ENCODE peak calls at places on chromosome X, in nine cellular contexts. S is stimulated activated naive CD8-positive, alpha-beta T cell treated with anti-CD3 and anti-CD28 coated beads, Interleukin-15, Interleukin-2, amounts not matched to agents 100 U/mL and 50 U/mL, for 24 hours; G is prostate gland; D is stimulated activated CD8-positive, alpha-beta memory T cell treated with anti-CD3 and anti-CD28 coated beads, Interleukin-4, amount 100 ng/mL, for 24 hours; Q is activated CD8-positive, alpha-beta memory T cell treated with anti-CD3 and anti-CD28 coated beads, Interleukin-2, amount 10 ng/mL, durations not matched to agents 7 days and 5 days; A is posterior cingulate gyrus; J is GM06990; C is T-helper 1 cell; I is M059J. F is an unnamed sample.

GRCh38 chrX:65985922-65986588 is 53.8 kb downstream of the VSIG4 start:
- DNase-seq in S (peak; percentile 41), G (peak; percentile 20), D (peak; percentile 24), Q (peak; percentile 55), A (no peak), J (peak; percentile 13), C (peak; percentile 19), I (peak; percentile 63), F (no peak)

GRCh38 chrX:145853181-145853580 is 35.6 kb downstream of the SLITRK2 start:
- DNase-seq in S (no peak), G (no peak), D (no peak), Q (no peak), A (no peak), J (no peak), C (no peak), I (no peak), F (no peak)

GRCh38 chrX:74924449-74925209 is 623 bp downstream of the NEXMIF start:
- DNase-seq in S (peak; percentile 25), G (peak; percentile 46), D (peak; percentile 4), Q (peak; percentile 41), A (peak; percentile 19), J (peak; percentile 87), C (peak; percentile 13), I (no peak), F (peak; percentile 65)

GRCh38 chrX:38282044-38282443 is 45.3 kb downstream of the RPGR start:
- DNase-seq in S (no peak), G (no peak), D (no peak), Q (no peak), A (no peak), J (no peak), C (no peak), I (no peak), F (no peak)

GRCh38 chrX:68273887-68274286 is 159.4 kb downstream of the OPHN1 start:
- DNase-seq in S (no peak), G (no peak), D (no peak), Q (no peak), A (no peak), J (no peak), C (no peak), I (no peak), F (no peak)

GRCh38 chrX:32877592-32877991 is 333.8 kb downstream of the DMD start:
- DNase-seq in S (no peak), G (peak; percentile 60), D (no peak), Q (no peak), A (no peak), J (no peak), C (no peak), I (peak; percentile 5), F (no peak)

GRCh38 chrX:44314855-44315254 is 28.6 kb downstream of the EFHC2 start:
- DNase-seq in S (no peak), G (no peak), D (no peak), Q (no peak), A (no peak), J (no peak), C (no peak), I (no peak), F (no peak)

GRCh38 chrX:129665916-129666644 is 11.3 kb upstream of the APLN start:
- DNase-seq in S (no peak), G (no peak), D (no peak), Q (no peak), A (no peak), J (no peak), C (no peak), I (peak; percentile 95), F (no peak)

GRCh38 chrX:71475906-71476305 is 57.0 kb upstream of the OGT start:
- DNase-seq in S (no peak), G (no peak), D (no peak), Q (no peak), A (no peak), J (no peak), C (no peak), I (no peak), F (no peak)

GRCh38 chrX:84170931-84171330 is 17.1 kb downstream of the RPS6KA6 start:
- DNase-seq in S (no peak), G (no peak), D (no peak), Q (no peak), A (no peak), J (no peak), C (no peak), I (no peak), F (no peak)

F was measured in mucosa of descending colon.